ENCODE peak calls at places on chromosomes 3 and 15, in seven cellular contexts. J, H, S, F, P, D and R are unnamed samples.

GRCh38 chr3:180700941-180701340 is 21.7 kb upstream of the CCDC39 start:
- DNase-seq in S (no peak), P (no peak), J (no peak), F (no peak), D (no peak), H (no peak), R (no peak)

GRCh38 chr15:80567721-80568157 is 127.4 kb upstream of the ABHD17C start:
- DNase-seq in F (peak; percentile 51), H (peak; percentile 73), J (no peak), D (peak; percentile 32), S (peak; percentile 94), P (peak; percentile 54), R (peak; percentile 81)

GRCh38 chr3:65484964-65485363 is 553.8 kb downstream of the MAGI1 start:
- DNase-seq in F (no peak), P (no peak), H (no peak), S (no peak), J (no peak), D (no peak), R (no peak)

GRCh38 chr3:38153986-38154608 is 11.2 kb upstream of the OXSR1 start:
- DNase-seq in H (peak; percentile 29), J (no peak), S (peak; percentile 86), F (no peak), P (no peak), D (no peak), R (peak; percentile 73)

GRCh38 chr3:39332525-39332924 is 3.0 kb downstream of the CCR8 start:
- DNase-seq in P (no peak), F (no peak), H (no peak), J (no peak), S (no peak), D (no peak), R (no peak)

GRCh38 chr15:71128939-71129562 is 13.8 kb downstream of the THSD4 start:
- DNase-seq in F (no peak), D (no peak), J (no peak), S (no peak), H (no peak), P (no peak), R (no peak)

GRCh38 chr15:31106495-31107300 is 5.2 kb upstream of the TRPM1 start:
- DNase-seq in F (no peak), D (no peak), P (no peak), S (no peak), J (no peak), H (no peak), R (peak; percentile 92)

GRCh38 chr15:62828364-62828763 is 214.2 kb upstream of the TPM1 start:
- DNase-seq in J (no peak), D (no peak), F (no peak), P (no peak), H (no peak), S (no peak), R (no peak)

GRCh38 chr3:171320721-171321120 is 139.5 kb downstream of the TNIK start:
- DNase-seq in S (peak; percentile 83), J (no peak), P (no peak), D (no peak), H (no peak), F (no peak), R (no peak)

GRCh38 chr3:72290859-72291641 is 506.1 kb upstream of the PROK2 start:
- DNase-seq in H (no peak), S (no peak), F (no peak), J (no peak), P (no peak), D (no peak), R (no peak)

GRCh38 chr3:14879161-14879888 is 60.6 kb downstream of the FGD5 start:
- DNase-seq in D (peak; percentile 57), S (peak; percentile 43), F (no peak), P (peak; percentile 64), H (no peak), J (peak; percentile 54), R (no peak)

GRCh38 chr3:128998532-128998931 is 2.6 kb upstream of the EFCC1 start:
- DNase-seq in J (no peak), F (no peak), S (no peak), D (no peak), P (no peak), H (no peak), R (no peak)

GRCh38 chr3:158248261-158248660 is 138.4 kb downstream of the RSRC1 start:
- DNase-seq in P (no peak), J (no peak), D (no peak), H (no peak), S (no peak), F (no peak), R (no peak)

GRCh38 chr3:72082121-72082715 is 297.3 kb upstream of the PROK2 start:
- DNase-seq in D (no peak), J (no peak), H (no peak), F (no peak), P (peak; percentile 48), S (no peak), R (peak; percentile 17)

GRCh38 chr3:48222616-48223513 is at the start of gene CAMP:
- DNase-seq in H (no peak), F (peak; percentile 46), J (peak; percentile 87), D (no peak), P (peak; percentile 54), S (peak; percentile 66), R (peak; percentile 25)

GRCh38 chr3:29454326-29454725 is 173.5 kb downstream of the RBMS3 start:
- DNase-seq in P (no peak), H (no peak), S (no peak), D (no peak), F (no peak), J (no peak), R (no peak)

GRCh38 chr3:99332726-99333125 is 305.7 kb upstream of the COL8A1 start:
- DNase-seq in S (peak; percentile 32), P (no peak), H (no peak), J (no peak), D (no peak), F (no peak), R (peak; percentile 38)

GRCh38 chr3:44104668-44105321 is 136.9 kb upstream of the TOPAZ1 start:
- DNase-seq in F (no peak), P (no peak), D (no peak), S (peak; percentile 67), J (no peak), H (no peak), R (peak; percentile 17)

DNA sequence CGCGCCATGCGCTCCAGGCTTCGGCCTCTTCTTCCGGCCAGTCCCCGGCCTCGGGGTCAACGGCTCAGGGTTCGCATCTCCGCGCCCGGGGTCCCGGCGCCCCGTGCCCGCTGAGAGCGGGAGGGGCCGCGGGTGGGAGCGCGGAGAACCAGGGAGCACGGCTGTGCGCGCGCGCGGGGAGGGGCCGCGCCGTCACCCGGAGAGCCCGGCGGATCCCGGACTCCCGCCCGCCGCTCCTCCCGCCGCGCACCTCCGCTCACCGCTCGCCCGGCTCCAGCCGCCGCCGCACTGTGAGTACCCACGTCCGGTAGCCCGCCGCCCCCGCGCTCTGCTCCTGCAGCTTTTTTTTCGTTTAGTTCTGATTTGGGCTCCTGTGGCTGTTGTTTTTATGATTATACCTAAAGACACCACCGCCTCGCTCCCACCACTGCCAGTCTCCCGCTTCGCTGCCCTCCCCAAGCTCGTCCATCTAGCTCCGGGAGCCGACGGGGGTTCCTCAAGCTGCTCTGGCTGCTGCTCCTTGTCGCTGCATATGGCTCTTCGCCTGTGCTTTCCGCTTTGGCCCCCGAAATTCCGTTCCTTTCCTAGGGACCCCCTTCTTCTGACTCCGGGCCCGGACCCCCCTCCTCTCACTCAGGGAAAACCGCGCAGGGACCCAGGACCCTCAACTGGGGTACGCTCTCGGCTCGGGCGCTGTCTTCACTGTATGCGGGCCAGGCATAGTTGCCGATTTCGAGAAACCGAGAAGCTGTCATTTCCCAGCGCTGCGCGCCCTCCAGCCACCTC is 1.7 kb upstream of the SKOR1 start:
- DNase-seq in D (peak; percentile 54), H (no peak), J (no peak), P (no peak), S (no peak), F (no peak), R (no peak)
- TF ChIP-seq CTCF in D (no peak), H (no peak), J (no peak), P (no peak), S (no peak), F (no peak), R (no peak)

GRCh38 chr15:45394681-45395080 is 16.3 kb upstream of the GATM start:
- DNase-seq in F (no peak), J (no peak), H (no peak), P (no peak), D (no peak), S (no peak), R (no peak)

GRCh38 chr15:45391746-45392711 is 13.7 kb upstream of the GATM start:
- DNase-seq in D (no peak), J (no peak), S (no peak), F (no peak), H (no peak), P (no peak), R (no peak)

GRCh38 chr15:45395956-45396355 is 17.6 kb upstream of the GATM start:
- DNase-seq in S (no peak), P (no peak), H (no peak), F (no peak), J (no peak), D (no peak), R (no peak)

GRCh38 chr15:45397116-45397665 is 18.8 kb upstream of the GATM start:
- DNase-seq in D (no peak), S (no peak), H (no peak), P (no peak), F (no peak), J (no peak), R (no peak)

DNA sequence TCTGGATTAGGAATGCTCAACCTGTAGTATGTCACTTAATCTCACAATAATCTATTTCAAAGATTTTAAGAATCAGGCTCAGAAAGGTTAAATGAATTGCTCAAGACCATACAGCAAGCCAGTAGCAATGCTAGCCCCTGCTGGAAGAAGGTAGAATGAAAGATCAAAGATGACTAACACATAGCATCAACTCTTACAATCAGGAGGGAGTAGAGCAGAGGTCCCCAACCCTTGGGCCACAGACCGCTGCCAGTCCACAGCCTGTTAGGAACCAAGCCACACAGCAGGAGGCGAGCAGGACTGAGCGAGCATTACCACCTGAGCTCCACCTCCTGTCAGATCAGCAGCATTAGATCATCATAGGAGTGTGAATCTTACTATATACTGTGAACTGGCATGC is 15.5 kb upstream of the GATM start:
- DNase-seq in F (no peak), S (peak; percentile 25), H (no peak), P (no peak), D (no peak), J (no peak), R (no peak)
- TF ChIP-seq CTCF in F (no peak), S (peak; percentile 42), H (peak; percentile 28), P (no peak), D (no peak), J (no peak), R (peak; percentile 23)

GRCh38 chr3:67605377-67605776 is 49.0 kb downstream of the SUCLG2 start:
- DNase-seq in P (no peak), H (peak; percentile 50), J (no peak), D (no peak), S (peak; percentile 87), F (no peak), R (peak; percentile 57)
- TF ChIP-seq CTCF in P (no peak), H (peak; percentile 71), J (peak; percentile 35), D (no peak), S (peak; percentile 67), F (no peak), R (peak; percentile 66)

GRCh38 chr3:169668957-169669681 is 5.6 kb upstream of the MECOM start:
- DNase-seq in S (peak; percentile 68), P (peak; percentile 80), F (peak; percentile 27), D (peak; percentile 86), H (no peak), J (peak; percentile 77), R (no peak)
- TF ChIP-seq CTCF in S (peak; percentile 72), P (peak; percentile 65), F (no peak), D (peak; percentile 53), H (peak; percentile 74), J (peak; percentile 71), R (peak; percentile 79)